ENCODE peak calls at places on chromosomes 4 and X, in seven cellular contexts. R is heart left ventricle, D is Peyer's patch, V is H1, Z is tibial nerve, L is PC-9, N is pancreas. I is an unnamed sample.

GRCh38 chr4:174209296-174209695 is 74.2 kb downstream of the FBXO8 start:
- DNase-seq in L (no peak), Z (no peak), V (no peak), D (no peak), R (no peak), N (no peak), I (no peak)

GRCh38 chr4:153258750-153259149 is 54.5 kb downstream of the TRIM2 start:
- DNase-seq in L (no peak), R (no peak), D (no peak), Z (no peak), V (no peak), N (no peak), I (no peak)

GRCh38 chrX:11241720-11242119 is 51.5 kb upstream of the AMELX start:
- DNase-seq in Z (no peak), L (no peak), R (no peak), V (no peak), N (no peak), D (no peak), I (no peak)

GRCh38 chrX:17944833-17945497 is 83.9 kb upstream of the RAI2 start:
- DNase-seq in D (no peak), Z (peak; percentile 29), V (peak; percentile 45), R (no peak), N (no peak), L (no peak), I (peak; percentile 24)

GRCh38 chr4:166735553-166735952 is 498.7 kb downstream of the SPOCK3 start:
- DNase-seq in R (no peak), V (no peak), N (no peak), Z (no peak), L (no peak), D (no peak), I (no peak)

GRCh38 chr4:77930154-77930553 is 67.5 kb downstream of the MRPL1 start:
- DNase-seq in R (no peak), V (no peak), Z (no peak), D (no peak), L (no peak), N (no peak), I (no peak)

GRCh38 chr4:136768925-136769275 is 763.4 kb downstream of the PCDH18 start:
- DNase-seq in V (no peak), L (no peak), D (no peak), N (no peak), R (no peak), Z (no peak), I (no peak)

GRCh38 chr4:165541773-165542459 is 163.1 kb downstream of the CPE start:
- DNase-seq in Z (no peak), V (no peak), R (no peak), L (no peak), D (no peak), N (no peak), I (no peak)

GRCh38 chr4:44927361-44928061 is 201.2 kb upstream of the GNPDA2 start:
- DNase-seq in V (no peak), L (no peak), Z (no peak), R (no peak), N (no peak), D (no peak), I (no peak)

DNA sequence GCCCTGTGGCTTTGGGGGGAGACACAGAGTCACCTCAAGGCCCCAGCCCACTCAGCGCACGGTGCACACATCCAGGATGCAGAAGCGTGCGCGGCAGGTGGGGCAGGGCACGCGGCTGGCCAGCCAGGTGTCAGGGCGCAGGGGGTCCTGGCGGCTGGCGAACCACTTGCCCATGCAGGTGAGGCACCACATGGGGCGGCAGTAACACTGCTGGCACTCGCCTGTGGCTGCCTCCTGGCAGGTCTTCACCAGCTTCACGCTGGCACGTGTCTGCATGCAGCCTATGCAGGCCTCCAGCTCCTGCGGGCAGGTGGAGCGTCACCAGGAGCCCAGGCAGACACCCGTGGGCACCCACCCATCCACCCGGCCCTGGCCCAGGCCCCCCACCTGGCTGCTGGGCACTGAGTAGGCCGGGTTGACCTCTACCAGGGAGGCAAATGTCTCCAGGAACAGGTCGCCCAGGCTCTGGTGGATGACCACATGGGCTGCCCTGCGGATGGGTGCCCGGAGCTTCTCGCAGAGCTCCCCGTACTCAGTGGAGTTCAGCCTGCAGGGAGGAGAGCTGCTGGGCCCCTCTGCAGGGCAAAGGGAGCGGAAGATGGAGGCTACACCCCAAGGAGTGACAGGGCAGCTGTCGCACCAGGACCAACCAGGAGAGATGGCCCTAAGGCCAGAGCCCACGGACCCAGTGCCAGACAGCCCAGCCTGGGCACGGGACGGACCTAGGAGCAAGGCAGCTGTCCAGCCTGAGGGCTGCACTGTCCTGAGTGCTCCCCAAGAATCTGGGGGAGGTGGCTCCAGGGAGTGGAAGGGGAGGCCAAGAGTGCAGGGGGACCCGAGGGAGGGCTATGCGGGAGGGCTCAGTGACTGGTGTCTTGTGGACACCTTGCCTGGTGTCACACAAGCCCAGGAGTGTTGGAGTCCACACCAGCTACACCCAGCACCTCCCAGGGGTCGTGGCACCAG is 3.7 kb downstream of the TMEM129 start:
- DNase-seq in Z (no peak), L (no peak), V (no peak), R (no peak), D (peak; percentile 48), N (no peak), I (no peak)
- H3K4me1 ChIP-seq in Z (peaks cover 71% of the 10 kb centered on the region), L (peaks cover 22% of the 10 kb centered on the region), V (peaks cover 11% of the 10 kb centered on the region), R (peaks cover 31% of the 10 kb centered on the region), D (peaks cover 41% of the 10 kb centered on the region), N (no peaks in the 10 kb centered on the region), I (peaks cover 32% of the 10 kb centered on the region)

GRCh38 chr4:38333219-38333618 is 330.8 kb upstream of the KLF3 start:
- DNase-seq in L (no peak), D (no peak), Z (no peak), V (no peak), R (no peak), N (no peak), I (no peak)
- H3K27ac ChIP-seq in L (no peak overlapping the region), D (no peak overlapping the region), Z (no peak overlapping the region), V (no peak overlapping the region), R (no peak overlapping the region), N (no peak overlapping the region), I (no peak overlapping the region)

DNA sequence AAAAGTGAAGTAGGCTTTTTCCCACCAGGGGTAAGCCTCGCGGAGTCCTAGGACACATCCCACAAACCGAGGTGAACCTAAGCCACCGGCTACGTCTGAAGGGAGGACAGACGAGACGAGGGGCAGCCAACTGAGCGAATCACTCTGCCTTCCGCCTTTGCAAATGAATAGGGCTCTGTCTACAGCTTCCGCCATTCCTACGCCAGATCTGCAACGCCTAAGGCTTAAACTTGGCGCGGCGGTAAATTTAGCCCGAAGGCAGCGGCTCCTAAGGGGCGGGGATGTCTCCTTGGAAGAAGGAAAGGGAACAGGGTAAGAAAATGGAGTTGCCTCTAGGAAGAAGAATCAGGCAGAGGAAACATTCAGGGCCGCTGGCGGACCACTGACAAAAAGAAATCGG is 90.6 kb downstream of the BCOR start:
- DNase-seq in L (no peak), N (no peak), Z (no peak), R (no peak), V (peak; percentile 51), D (no peak), I (no peak)
- H3K4me3 ChIP-seq in L (no peak overlapping the region), N (no peak overlapping the region), Z (no peak overlapping the region), R (no peak overlapping the region), V (no peak overlapping the region), D (no peak overlapping the region), I (no peak overlapping the region)

GRCh38 chr4:76614589-76614988 is 179.6 kb downstream of the SHROOM3 start:
- DNase-seq in R (no peak), D (no peak), V (no peak), Z (no peak), L (no peak), N (no peak), I (no peak)

GRCh38 chr4:76611611-76612010 is 176.6 kb downstream of the SHROOM3 start:
- DNase-seq in N (peak; percentile 59), L (no peak), V (no peak), D (peak; percentile 74), Z (peak; percentile 19), R (no peak), I (peak; percentile 83)

GRCh38 chr4:76607846-76608245 is 172.8 kb downstream of the SHROOM3 start:
- DNase-seq in Z (no peak), N (no peak), R (no peak), V (no peak), D (no peak), L (no peak), I (no peak)

GRCh38 chr4:76610751-76611150 is 175.7 kb downstream of the SHROOM3 start:
- DNase-seq in V (no peak), R (no peak), N (no peak), L (no peak), D (no peak), Z (no peak), I (no peak)

GRCh38 chr4:76611164-76611563 is 176.1 kb downstream of the SHROOM3 start:
- DNase-seq in N (no peak), D (no peak), L (no peak), Z (no peak), V (no peak), R (no peak), I (no peak)
- H3K4me1 ChIP-seq in N (peaks cover 18% of the 10 kb centered on the region), D (no peaks in the 10 kb centered on the region), L (no peaks in the 10 kb centered on the region), Z (peaks cover 49% of the 10 kb centered on the region), V (peaks cover 23% of the 10 kb centered on the region), R (peaks cover 9% of the 10 kb centered on the region), I (peaks cover 7% of the 10 kb centered on the region)

GRCh38 chrX:38927592-38927991 is 126.3 kb downstream of the MID1IP1 start:
- DNase-seq in Z (no peak), R (no peak), V (no peak), L (no peak), N (no peak), D (no peak), I (no peak)

GRCh38 chrX:38935561-38935960 is 134.3 kb downstream of the MID1IP1 start:
- DNase-seq in N (no peak), L (no peak), V (no peak), Z (no peak), R (no peak), D (no peak), I (no peak)

GRCh38 chrX:38930474-38930873 is 129.2 kb downstream of the MID1IP1 start:
- DNase-seq in N (no peak), D (no peak), Z (no peak), V (no peak), R (no peak), L (no peak), I (no peak)

GRCh38 chrX:38929966-38930421 is 128.7 kb downstream of the MID1IP1 start:
- DNase-seq in R (no peak), Z (no peak), V (no peak), D (no peak), N (no peak), L (no peak), I (no peak)
- H3K27ac ChIP-seq in R (no peak overlapping the region), Z (no peak overlapping the region), V (no peak overlapping the region), D (no peak overlapping the region), N (no peak overlapping the region), L (no peak overlapping the region), I (no peak overlapping the region)

DNA sequence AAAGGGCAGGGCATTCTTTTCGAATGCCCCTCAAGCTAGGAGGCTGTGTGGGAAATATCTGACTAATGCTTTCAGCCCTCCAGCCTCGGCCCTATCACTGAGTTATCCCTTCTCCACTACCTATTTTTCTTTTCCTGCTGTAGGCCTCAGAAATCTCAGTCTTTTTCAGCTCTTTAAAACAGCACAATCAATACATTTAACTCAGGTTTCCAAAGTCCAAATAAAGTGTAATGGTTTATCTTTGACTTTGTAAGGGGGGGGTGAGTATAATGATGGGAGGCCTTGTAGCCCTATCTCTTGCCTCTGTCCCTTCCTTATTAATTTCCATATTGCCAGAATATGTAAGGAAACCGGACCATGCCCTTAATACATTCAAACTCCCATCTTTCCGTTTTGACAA is 1.6 kb upstream of the WNK3 start:
- DNase-seq in D (no peak), N (no peak), V (no peak), R (no peak), Z (no peak), L (no peak), I (no peak)
- H3K4me3 ChIP-seq in D (no peak overlapping the region), N (no peak overlapping the region), V (peak overlapping the region; percentile 46), R (no peak overlapping the region), Z (peak overlapping the region; percentile 62), L (no peak overlapping the region), I (no peak overlapping the region)

GRCh38 chrX:107715331-107716044 is 60.1 kb downstream of the TSC22D3 start:
- DNase-seq in L (peak; percentile 14), D (no peak), V (no peak), N (no peak), R (no peak), Z (no peak), I (no peak)
- H3K4me1 ChIP-seq in L (peaks cover 53% of the 10 kb centered on the region), D (no peaks in the 10 kb centered on the region), V (peaks cover 11% of the 10 kb centered on the region), N (peaks cover 3% of the 10 kb centered on the region), R (peaks cover 10% of the 10 kb centered on the region), Z (peaks cover 45% of the 10 kb centered on the region), I (peaks cover 5% of the 10 kb centered on the region)

I was measured in colonic mucosa.